ENCODE peak calls at places on chromosome 20, in six cellular contexts. U is activated T-helper 9 cell treated with anti-CD3 and anti-CD28 coated beads, Interleukin-2, amount 50 U/mL, for 16 hours; H is C1 segment of cervical spinal cord; K is SJSA1; O is A549; B is ELR. G is an unnamed sample.

GRCh38 chr20:59820204-59821041 is 113.0 kb downstream of the SYCP2 start:
- DNase-seq in U (no peak), H (peak), K (no peak), O (no peak), B (no peak), G (no peak)

GRCh38 chr20:44540834-44541233 is 19.0 kb upstream of the SERINC3 start:
- DNase-seq in U (no peak), H (no peak), K (no peak), O (no peak), B (peak), G (no peak)

GRCh38 chr20:24588047-24588635 is 118.7 kb downstream of the SYNDIG1 start:
- DNase-seq in U (no peak), H (no peak), K (no peak), O (no peak), B (no peak), G (no peak)

GRCh38 chr20:46293084-46293483 is 15.2 kb downstream of the CDH22 start:
- DNase-seq in U (no peak), H (no peak), K (peak), O (peak), B (peak), G (peak)

GRCh38 chr20:5660346-5660745 is 89.9 kb upstream of the SHLD1 start:
- DNase-seq in U (no peak), H (no peak), K (no peak), O (no peak), B (no peak), G (no peak)

GRCh38 chr20:50304501-50304856 is 113.8 kb downstream of the CEBPB start:
- DNase-seq in U (no peak), H (no peak), K (no peak), O (no peak), B (no peak), G (no peak)

GRCh38 chr20:6769953-6770831 is 2.7 kb downstream of the BMP2 start:
- DNase-seq in U (no peak), H (no peak), K (peak), O (no peak), B (no peak), G (no peak)

GRCh38 chr20:42483694-42484303 is 705.9 kb downstream of the PTPRT start:
- DNase-seq in U (no peak), H (no peak), K (no peak), O (no peak), B (no peak), G (no peak)

GRCh38 chr20:36519944-36520343 is 21.4 kb upstream of the MYL9 start:
- DNase-seq in U (no peak), H (no peak), K (no peak), O (no peak), B (peak), G (no peak)